ENCODE peak calls at places on chromosomes 5 and 9, in five cellular contexts. I is AG04450; T is activated CD8-positive, alpha-beta T cell treated with anti-CD3 and anti-CD28 coated beads for 36 hours; R is HCT116; P is type B pancreatic cell. D is an unnamed sample.

GRCh38 chr9:36820392-36820861 is 213.6 kb downstream of the PAX5 start:
- DNase-seq in I (no peak), T (no peak), R (no peak), P (no peak), D (no peak)

GRCh38 chr9:137511758-137512463 is 38.3 kb downstream of the PNPLA7 start:
- DNase-seq in I (no peak), T (no peak), R (no peak), P (no peak), D (no peak)

GRCh38 chr9:95085861-95086563 is 231.5 kb downstream of the FANCC start:
- DNase-seq in I (no peak), T (no peak), R (no peak), P (no peak), D (no peak)

GRCh38 chr5:1268666-1269065 is 26.2 kb downstream of the TERT start:
- DNase-seq in I (no peak), T (peak), R (no peak), P (no peak), D (no peak)

GRCh38 chr5:172952034-172952511 is 7.2 kb upstream of the RPL26L1 start:
- DNase-seq in I (no peak), T (no peak), R (no peak), P (no peak), D (no peak)

GRCh38 chr5:74641014-74641777 is 668 bp upstream of the ENC1 start:
- DNase-seq in I (no peak), T (peak), R (peak), P (peak), D (peak)

GRCh38 chr5:167049043-167049663 is 1242.3 kb upstream of the WWC1 start:
- DNase-seq in I (no peak), T (peak), R (peak), P (no peak), D (no peak)

GRCh38 chr5:142537938-142538337 is 148.0 kb downstream of the FGF1 start:
- DNase-seq in I (no peak), T (peak), R (no peak), P (no peak), D (no peak)

GRCh38 chr9:8622871-8623270 is 823.3 kb upstream of the DMAC1 start:
- DNase-seq in I (no peak), T (no peak), R (no peak), P (no peak), D (no peak)

GRCh38 chr5:63686938-63687337 is 275.3 kb downstream of the HTR1A start:
- DNase-seq in I (no peak), T (no peak), R (no peak), P (no peak), D (no peak)

GRCh38 chr5:142862585-142862984 is 92.4 kb downstream of the ARHGAP26 start:
- DNase-seq in I (no peak), T (no peak), R (no peak), P (no peak), D (no peak)

GRCh38 chr5:145943674-145944121 is 7.3 kb downstream of the SH3RF2 start:
- DNase-seq in I (no peak), T (peak), R (peak), P (no peak), D (no peak)

GRCh38 chr9:89149726-89150125 is 28.9 kb downstream of the SHC3 start:
- DNase-seq in I (no peak), T (no peak), R (no peak), P (no peak), D (no peak)

GRCh38 chr9:32587901-32588300 is 14.9 kb upstream of the NDUFB6 start:
- DNase-seq in I (peak), T (peak), R (no peak), P (no peak), D (no peak)

GRCh38 chr9:89596937-89597555 is 7.8 kb upstream of the GADD45G start:
- DNase-seq in I (no peak), T (no peak), R (no peak), P (peak), D (peak)

GRCh38 chr5:149760700-149761187 is 30.6 kb downstream of the PPARGC1B start:
- DNase-seq in I (no peak), T (no peak), R (no peak), P (no peak), D (no peak)

GRCh38 chr5:136200761-136201160 is 7.8 kb upstream of the SMIM32 start:
- DNase-seq in I (no peak), T (no peak), R (no peak), P (peak), D (peak)

GRCh38 chr5:151495330-151495729 is 47.9 kb downstream of the SLC36A1 start:
- DNase-seq in I (peak), T (no peak), R (no peak), P (no peak), D (no peak)

GRCh38 chr9:133023117-133023890 is 7.5 kb upstream of the GTF3C5 start:
- DNase-seq in I (no peak), T (peak), R (no peak), P (no peak), D (no peak)

GRCh38 chr9:135612437-135612836 is 26.9 kb downstream of the GLT6D1 start:
- DNase-seq in I (no peak), T (no peak), R (no peak), P (peak), D (peak)

GRCh38 chr9:133275105-133276000 is at the start of gene ABO:
- DNase-seq in I (no peak), T (no peak), R (no peak), P (peak), D (peak)

GRCh38 chr5:131671409-131671808 is 36.4 kb upstream of the RAPGEF6 start:
- DNase-seq in I (no peak), T (no peak), R (no peak), P (no peak), D (no peak)

GRCh38 chr9:110582156-110582555 is 2.6 kb upstream of the SVEP1 start:
- DNase-seq in I (no peak), T (no peak), R (no peak), P (no peak), D (no peak)

GRCh38 chr5:2656186-2656585 is 95.3 kb downstream of the IRX2 start:
- DNase-seq in I (no peak), T (no peak), R (no peak), P (no peak), D (no peak)

GRCh38 chr5:132260714-132261615 is 3.5 kb downstream of the PDLIM4 start:
- DNase-seq in I (peak), T (peak), R (peak), P (peak), D (peak)

GRCh38 chr5:151155777-151156731 is 1.5 kb downstream of the ANXA6 start:
- DNase-seq in I (no peak), T (peak), R (no peak), P (no peak), D (no peak)

GRCh38 chr5:113806250-113806649 is 292.8 kb downstream of the YTHDC2 start:
- DNase-seq in I (no peak), T (no peak), R (no peak), P (no peak), D (no peak)

GRCh38 chr9:107067715-107068416 is 204.9 kb downstream of the ZNF462 start:
- DNase-seq in I (no peak), T (no peak), R (no peak), P (no peak), D (no peak)

GRCh38 chr9:136193127-136193890 is 11.6 kb downstream of the LHX3 start:
- DNase-seq in I (no peak), T (no peak), R (no peak), P (no peak), D (no peak)

GRCh38 chr5:125293223-125293622 is 546.8 kb upstream of the ZNF608 start:
- DNase-seq in I (no peak), T (no peak), R (no peak), P (no peak), D (no peak)

GRCh38 chr5:133918316-133918715 is 50.1 kb downstream of the C5orf15 start:
- DNase-seq in I (no peak), T (no peak), R (no peak), P (no peak), D (no peak)

GRCh38 chr5:35047785-35048404 is at the start of gene AGXT2:
- DNase-seq in I (no peak), T (no peak), R (no peak), P (no peak), D (no peak)

GRCh38 chr9:82148849-82149544 is 160.4 kb downstream of the SPATA31D1 start:
- DNase-seq in I (peak), T (no peak), R (no peak), P (no peak), D (no peak)

GRCh38 chr5:157506066-157506590 is 46.1 kb downstream of the NIPAL4 start:
- DNase-seq in I (no peak), T (no peak), R (no peak), P (no peak), D (no peak)

GRCh38 chr9:12719431-12719830 is 26.2 kb downstream of the TYRP1 start:
- DNase-seq in I (no peak), T (no peak), R (peak), P (no peak), D (no peak)

DNA sequence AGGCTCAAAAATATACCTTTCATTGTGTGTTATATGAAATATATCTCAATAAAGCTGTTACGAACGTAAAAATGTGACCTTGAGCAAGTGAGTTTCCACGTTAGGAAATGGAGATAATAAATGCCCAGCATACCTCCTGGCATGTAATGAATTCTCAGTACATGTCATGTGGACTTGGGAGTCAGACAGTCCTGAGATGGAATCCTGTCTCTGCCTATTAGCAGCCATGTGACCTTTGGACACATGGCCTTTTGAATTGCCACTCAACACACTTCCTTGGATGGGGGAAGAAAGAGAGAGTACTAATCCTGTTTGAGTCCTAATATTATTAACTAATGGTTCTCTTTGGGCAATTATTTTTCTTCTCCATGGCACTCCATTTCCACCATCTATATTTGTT is 25.7 kb downstream of the TRIM32 start:
- DNase-seq in I (no peak), T (no peak), R (no peak), P (no peak), D (no peak)
- TF ChIP-seq CTCF in I (no peak), T (no peak), R (no peak), P (no peak), D (no peak)

DNA sequence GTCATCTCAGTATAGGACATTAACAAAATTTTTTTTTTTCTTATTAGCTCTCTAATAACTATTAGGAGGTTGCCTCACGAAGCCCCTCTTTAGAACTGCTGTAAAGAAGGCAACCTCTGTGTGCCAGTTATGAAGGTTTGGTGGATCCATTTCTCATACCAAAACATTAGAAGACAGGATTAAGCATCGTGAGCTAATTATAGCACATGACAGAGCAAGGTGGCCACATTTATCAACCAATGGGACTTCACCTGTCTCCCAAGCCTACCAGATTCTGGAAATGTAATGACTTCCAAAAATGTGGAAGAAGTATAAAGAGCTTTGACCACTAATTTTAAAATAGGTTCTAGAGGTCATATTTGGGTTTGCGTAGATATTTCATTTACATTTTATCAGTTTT is 107.2 kb downstream of the SMARCA2 start:
- DNase-seq in I (no peak), T (no peak), R (no peak), P (no peak), D (no peak)
- TF ChIP-seq CTCF in I (no peak), T (no peak), R (no peak), P (no peak), D (no peak)

GRCh38 chr5:138675998-138676397 is 77.2 kb upstream of the CTNNA1 start:
- DNase-seq in I (no peak), T (no peak), R (no peak), P (no peak), D (no peak)
- TF ChIP-seq CTCF in I (no peak), T (no peak), R (no peak), P (no peak), D (no peak)

GRCh38 chr5:57082441-57083067 is 91.3 kb upstream of the GPBP1 start:
- DNase-seq in I (no peak), T (no peak), R (peak), P (no peak), D (no peak)
- TF ChIP-seq CTCF in I (peak), T (no peak), R (peak), P (peak), D (peak)

GRCh38 chr9:120363697-120364096 is 216.3 kb downstream of the CDK5RAP2 start:
- DNase-seq in I (no peak), T (no peak), R (no peak), P (no peak), D (no peak)

GRCh38 chr9:120358877-120359276 is 221.1 kb downstream of the CDK5RAP2 start:
- DNase-seq in I (no peak), T (no peak), R (no peak), P (no peak), D (no peak)

GRCh38 chr9:120361531-120361930 is 218.4 kb downstream of the CDK5RAP2 start:
- DNase-seq in I (no peak), T (no peak), R (no peak), P (no peak), D (no peak)

GRCh38 chr9:120362446-120362845 is 217.5 kb downstream of the CDK5RAP2 start:
- DNase-seq in I (no peak), T (no peak), R (no peak), P (no peak), D (no peak)

GRCh38 chr9:120360046-120360445 is 219.9 kb downstream of the CDK5RAP2 start:
- DNase-seq in I (no peak), T (no peak), R (no peak), P (no peak), D (no peak)
- TF ChIP-seq CTCF in I (no peak), T (no peak), R (no peak), P (no peak), D (no peak)

GRCh38 chr9:33649463-33649862 is 125.4 kb downstream of the ANKRD18B start:
- DNase-seq in I (no peak), T (peak), R (no peak), P (no peak), D (no peak)

GRCh38 chr9:33651125-33651524 is 127.1 kb downstream of the ANKRD18B start:
- DNase-seq in I (no peak), T (no peak), R (no peak), P (no peak), D (no peak)
- TF ChIP-seq CTCF in I (no peak), T (no peak), R (no peak), P (no peak), D (no peak)